ENCODE peak calls at places on chromosomes 1 and 21, in five cellular contexts. S, E, U, M and Y are unnamed samples. For H3K36me3, the result is how much of the 10 kb centered on the place peaks cover.

GRCh38 chr1:28144203-28145135 is 32.0 kb downstream of the PTAFR start:
- DNase-seq in S (peak), E (peak), U (no peak), M (no peak), Y (no peak)

GRCh38 chr1:81803423-81804103 is 2.8 kb downstream of the ADGRL2 start:
- DNase-seq in S (no peak), E (peak), U (no peak), M (peak), Y (no peak)

GRCh38 chr1:159493354-159493753 is 42.5 kb downstream of the OR10J5 start:
- DNase-seq in S (no peak), E (no peak), U (no peak), M (no peak), Y (no peak)

GRCh38 chr1:161175771-161176453 is 1.4 kb downstream of the B4GALT3 start:
- DNase-seq in S (peak), E (no peak), U (no peak), M (no peak), Y (no peak)

GRCh38 chr1:22738522-22738921 is 27.9 kb downstream of the EPHB2 start:
- DNase-seq in S (no peak), E (peak), U (no peak), M (no peak), Y (no peak)

GRCh38 chr21:39209334-39209688 is 26.1 kb upstream of the PSMG1 start:
- DNase-seq in S (no peak), E (no peak), U (no peak), M (no peak), Y (no peak)

GRCh38 chr1:236018885-236019453 is 45.9 kb downstream of the NID1 start:
- DNase-seq in S (no peak), E (no peak), U (peak), M (no peak), Y (peak)

GRCh38 chr1:110383311-110383990 is 7.4 kb downstream of the SLC16A4 start:
- DNase-seq in S (peak), E (no peak), U (no peak), M (no peak), Y (no peak)

GRCh38 chr1:247274857-247275256 is 19.0 kb downstream of the VN1R5 start:
- DNase-seq in S (no peak), E (no peak), U (no peak), M (no peak), Y (no peak)

GRCh38 chr21:34930971-34931370 is 118.1 kb downstream of the RUNX1 start:
- DNase-seq in S (no peak), E (peak), U (no peak), M (no peak), Y (no peak)

GRCh38 chr1:201022178-201022823 is 1.2 kb downstream of the KIF21B start:
- DNase-seq in S (peak), E (no peak), U (no peak), M (no peak), Y (no peak)

GRCh38 chr1:6056549-6056948 is 10.9 kb downstream of the KCNAB2 start:
- DNase-seq in S (no peak), E (no peak), U (no peak), M (no peak), Y (no peak)

GRCh38 chr1:6054596-6054995 is 8.9 kb downstream of the KCNAB2 start:
- DNase-seq in S (no peak), E (no peak), U (no peak), M (no peak), Y (no peak)

GRCh38 chr1:6052543-6053205 is 7.0 kb downstream of the KCNAB2 start:
- DNase-seq in S (peak), E (peak), U (peak), M (peak), Y (no peak)

GRCh38 chr1:6051423-6051822 is 5.7 kb downstream of the KCNAB2 start:
- DNase-seq in S (no peak), E (no peak), U (no peak), M (no peak), Y (no peak)

DNA sequence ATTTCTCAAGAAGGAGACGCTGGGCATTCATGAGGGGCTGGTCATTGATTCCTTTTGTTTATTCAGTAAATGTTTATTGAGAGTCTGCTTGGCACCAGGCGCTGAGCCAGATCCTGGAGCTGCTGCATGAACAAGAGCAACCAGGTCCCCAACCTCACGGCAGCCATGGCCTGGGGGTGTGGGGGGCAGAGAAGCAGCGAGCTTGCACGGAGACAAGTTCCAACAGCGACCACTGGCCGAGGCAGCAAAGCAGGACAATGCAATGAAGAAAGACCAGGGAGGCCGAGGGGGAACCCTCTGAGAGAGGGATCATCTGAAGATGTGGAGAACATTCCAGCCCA is 7.5 kb downstream of the KCNAB2 start:
- DNase-seq in S (no peak), E (no peak), U (no peak), M (no peak), Y (no peak)
- TF ChIP-seq CTCF in S (peak), E (no peak), U (no peak), M (no peak), Y (no peak)

GRCh38 chr21:33286076-33286475 is 19.9 kb downstream of the IL10RB start:
- DNase-seq in S (no peak), E (no peak), U (no peak), M (no peak), Y (no peak)
- H3K36me3 ChIP-seq in S (half or more), E (under half), U (under half), M (under half), Y (under half)

GRCh38 chr1:12745992-12746323 is at the start of gene CFAP107:
- DNase-seq in S (no peak), E (no peak), U (no peak), M (no peak), Y (no peak)

GRCh38 chr1:12748778-12749355 is 2.9 kb downstream of the CFAP107 start:
- DNase-seq in S (no peak), E (no peak), U (no peak), M (no peak), Y (no peak)

GRCh38 chr1:12741946-12742345 is 4.1 kb upstream of the CFAP107 start:
- DNase-seq in S (no peak), E (no peak), U (no peak), M (no peak), Y (no peak)

GRCh38 chr1:12739613-12740012 is 6.4 kb upstream of the CFAP107 start:
- DNase-seq in S (no peak), E (no peak), U (no peak), M (no peak), Y (no peak)

DNA sequence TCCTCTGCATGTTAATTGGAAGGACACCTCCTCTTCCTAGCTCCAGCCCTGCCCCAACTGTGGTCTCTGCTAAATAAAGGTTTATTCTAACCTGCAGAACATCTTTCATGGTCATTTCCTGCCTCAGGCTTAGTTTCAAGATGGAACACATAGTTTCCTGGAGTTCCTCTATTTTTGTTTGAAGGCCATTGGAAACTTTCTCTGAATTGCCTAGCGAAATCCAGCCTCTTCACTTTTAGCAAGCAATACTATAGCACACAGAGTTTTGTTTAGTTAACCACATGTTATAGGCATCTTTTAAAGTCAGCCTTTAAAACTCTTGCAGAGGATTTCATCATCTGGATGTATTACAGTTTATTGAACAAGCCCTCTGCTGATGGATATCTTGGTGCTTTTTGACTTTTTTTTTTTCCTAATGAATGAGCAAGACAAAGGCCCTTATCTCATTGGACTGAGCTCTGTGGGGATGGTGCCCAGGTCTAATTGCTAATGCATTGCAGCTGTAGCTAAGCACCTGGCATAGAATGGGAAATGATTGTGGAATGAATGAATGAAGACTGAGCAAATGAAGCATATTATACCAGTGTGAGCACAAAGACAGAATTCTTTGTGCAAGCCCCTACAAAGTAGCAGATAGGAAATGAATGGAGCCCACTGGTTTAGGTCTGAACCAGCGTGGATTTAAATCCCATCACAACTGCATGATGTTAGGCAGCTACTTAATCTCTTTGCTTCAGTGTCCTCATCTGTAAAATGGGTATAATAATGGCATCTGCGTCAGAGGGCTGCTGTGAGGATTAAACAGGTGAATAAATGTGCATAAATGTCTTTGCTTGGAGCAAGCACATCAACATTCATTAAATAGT is 641 bp upstream of the CFAP107 start:
- DNase-seq in S (no peak), E (no peak), U (no peak), M (no peak), Y (peak)
- H3K4me3 ChIP-seq in S (no peak), E (no peak), U (no peak), M (no peak), Y (no peak)

GRCh38 chr1:89539135-89539534 is 14.5 kb downstream of the LRRC8B start:
- DNase-seq in S (no peak), E (no peak), U (no peak), M (no peak), Y (no peak)
- TF ChIP-seq CTCF in S (no peak), E (no peak), U (no peak), M (no peak), Y (no peak)

GRCh38 chr1:225840223-225840610 is 30.3 kb downstream of the EPHX1 start:
- DNase-seq in S (no peak), E (no peak), U (no peak), M (no peak), Y (no peak)

GRCh38 chr1:225838793-225839192 is 28.9 kb downstream of the EPHX1 start:
- DNase-seq in S (no peak), E (no peak), U (no peak), M (no peak), Y (no peak)

GRCh38 chr1:225842788-225843425 is 33.0 kb downstream of the EPHX1 start:
- DNase-seq in S (no peak), E (no peak), U (no peak), M (no peak), Y (no peak)

GRCh38 chr1:225842074-225842473 is 32.1 kb downstream of the EPHX1 start:
- DNase-seq in S (no peak), E (no peak), U (no peak), M (no peak), Y (no peak)

DNA sequence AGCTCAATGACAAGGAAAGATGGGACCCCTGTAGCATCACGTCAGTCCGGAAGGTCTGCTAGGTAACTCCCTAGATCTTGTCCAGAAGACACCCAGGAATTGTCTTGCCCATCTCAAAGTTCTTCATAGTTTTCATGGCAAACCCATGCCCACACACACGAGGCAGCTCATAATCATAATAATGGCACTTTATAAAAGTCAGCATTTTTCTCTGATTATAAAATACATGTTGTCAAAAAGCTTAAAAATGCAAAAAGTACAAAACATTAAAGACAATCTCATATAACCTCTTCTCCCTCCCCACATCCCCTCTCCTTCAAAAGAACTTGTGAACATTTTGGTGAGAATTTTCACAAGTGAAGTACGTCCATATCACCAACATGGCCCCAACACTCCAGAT is 30.8 kb downstream of the EPHX1 start:
- DNase-seq in S (no peak), E (no peak), U (no peak), M (no peak), Y (no peak)
- H3K36me3 ChIP-seq in S (under half), E (under half), U (under half), M (under half), Y (under half)

GRCh38 chr1:59125711-59126320 is 171.1 kb upstream of the FGGY start:
- DNase-seq in S (no peak), E (peak), U (no peak), M (no peak), Y (no peak)
- H3K4me3 ChIP-seq in S (no peak), E (no peak), U (no peak), M (no peak), Y (no peak)

GRCh38 chr1:112881742-112882127 is 74.3 kb downstream of the SLC16A1 start:
- DNase-seq in S (no peak), E (peak), U (peak), M (no peak), Y (peak)

GRCh38 chr1:112876315-112876714 is 79.7 kb downstream of the SLC16A1 start:
- DNase-seq in S (no peak), E (no peak), U (no peak), M (no peak), Y (no peak)

GRCh38 chr1:112877741-112878140 is 78.3 kb downstream of the SLC16A1 start:
- DNase-seq in S (no peak), E (no peak), U (no peak), M (peak), Y (no peak)

GRCh38 chr1:112879834-112880233 is 76.2 kb downstream of the SLC16A1 start:
- DNase-seq in S (no peak), E (no peak), U (no peak), M (no peak), Y (no peak)

DNA sequence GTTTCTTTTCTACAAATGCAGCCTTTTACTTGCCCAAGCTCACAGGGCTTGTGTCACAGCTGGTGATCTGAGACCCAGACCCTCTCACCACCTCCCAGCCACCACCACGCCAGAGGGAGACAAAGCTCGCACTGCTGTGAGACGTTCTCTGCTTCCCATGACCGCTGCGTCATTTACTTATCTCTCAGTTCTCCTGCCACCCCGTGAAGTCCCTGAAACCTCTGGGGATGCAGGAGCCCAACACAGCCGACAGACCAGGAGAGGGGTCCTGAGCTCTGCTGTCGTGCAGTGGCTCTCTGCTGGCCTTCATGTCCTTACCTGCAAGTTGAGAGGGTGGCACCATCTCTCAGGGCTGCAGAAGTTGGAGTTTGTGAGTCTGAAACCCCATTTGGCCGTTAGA is 77.7 kb downstream of the SLC16A1 start:
- DNase-seq in S (peak), E (no peak), U (no peak), M (peak), Y (no peak)
- TF ChIP-seq CTCF in S (no peak), E (no peak), U (no peak), M (no peak), Y (no peak)